ENCODE peak calls at places on chromosomes 13 and 19, in eight cellular contexts. One of them, this sample, is unnamed.

GRCh38 chr13:51113969-51114368 is 2.9 kb upstream of the C13orf42 start:
- DNase-seq in right atrium auricular region: no peak
- DNase-seq in GM23248: no peak
- DNase-seq in heart left ventricle: no peak
- DNase-seq in iPS DF 6.9: no peak
- DNase-seq in cardiac muscle cell: no peak
- DNase-seq in PC-3: no peak
- DNase-seq in ovary: no peak
- DNase-seq in this sample: no peak

GRCh38 chr19:39053276-39054090 is 21.1 kb upstream of the FBXO27 start:
- DNase-seq in right atrium auricular region: no peak
- DNase-seq in GM23248: no peak
- DNase-seq in heart left ventricle: no peak
- DNase-seq in iPS DF 6.9: no peak
- DNase-seq in cardiac muscle cell: no peak
- DNase-seq in PC-3: no peak
- DNase-seq in ovary: no peak
- DNase-seq in this sample: no peak

GRCh38 chr19:31135841-31136240 is 213.4 kb downstream of the TSHZ3 start:
- DNase-seq in right atrium auricular region: no peak
- DNase-seq in GM23248: peak; percentile 84
- DNase-seq in heart left ventricle: no peak
- DNase-seq in iPS DF 6.9: no peak
- DNase-seq in cardiac muscle cell: no peak
- DNase-seq in PC-3: peak; percentile 1
- DNase-seq in ovary: no peak
- DNase-seq in this sample: no peak

GRCh38 chr13:102788683-102789082 is 10.1 kb downstream of the POGLUT2 start:
- DNase-seq in right atrium auricular region: no peak
- DNase-seq in GM23248: no peak
- DNase-seq in heart left ventricle: no peak
- DNase-seq in iPS DF 6.9: no peak
- DNase-seq in cardiac muscle cell: no peak
- DNase-seq in PC-3: no peak
- DNase-seq in ovary: no peak
- DNase-seq in this sample: no peak

GRCh38 chr13:28258401-28258800 is 120.1 kb downstream of the PAN3 start:
- DNase-seq in right atrium auricular region: no peak
- DNase-seq in GM23248: no peak
- DNase-seq in heart left ventricle: no peak
- DNase-seq in iPS DF 6.9: no peak
- DNase-seq in cardiac muscle cell: no peak
- DNase-seq in PC-3: no peak
- DNase-seq in ovary: no peak
- DNase-seq in this sample: no peak

GRCh38 chr13:50129923-50130685 is 114.9 kb downstream of the KCNRG start:
- DNase-seq in right atrium auricular region: no peak
- DNase-seq in GM23248: peak; percentile 78
- DNase-seq in heart left ventricle: peak; percentile 52
- DNase-seq in iPS DF 6.9: no peak
- DNase-seq in cardiac muscle cell: peak; percentile 61
- DNase-seq in PC-3: peak; percentile 13
- DNase-seq in ovary: peak; percentile 28
- DNase-seq in this sample: no peak

GRCh38 chr13:59461411-59461810 is 702.3 kb downstream of the DIAPH3 start:
- DNase-seq in right atrium auricular region: no peak
- DNase-seq in GM23248: no peak
- DNase-seq in heart left ventricle: peak; percentile 25
- DNase-seq in iPS DF 6.9: no peak
- DNase-seq in cardiac muscle cell: no peak
- DNase-seq in PC-3: no peak
- DNase-seq in ovary: no peak
- DNase-seq in this sample: no peak

GRCh38 chr13:92775631-92776030 is 451.0 kb upstream of the GPC6 start:
- DNase-seq in right atrium auricular region: no peak
- DNase-seq in GM23248: no peak
- DNase-seq in heart left ventricle: no peak
- DNase-seq in iPS DF 6.9: no peak
- DNase-seq in cardiac muscle cell: no peak
- DNase-seq in PC-3: no peak
- DNase-seq in ovary: no peak
- DNase-seq in this sample: no peak

GRCh38 chr13:48859168-48860105 is 116.3 kb upstream of the FNDC3A start:
- DNase-seq in right atrium auricular region: no peak
- DNase-seq in GM23248: no peak
- DNase-seq in heart left ventricle: no peak
- DNase-seq in iPS DF 6.9: no peak
- DNase-seq in cardiac muscle cell: no peak
- DNase-seq in PC-3: no peak
- DNase-seq in ovary: no peak
- DNase-seq in this sample: no peak

GRCh38 chr19:44796701-44797115 is 12.2 kb upstream of the BCAM start:
- DNase-seq in right atrium auricular region: no peak
- DNase-seq in GM23248: no peak
- DNase-seq in heart left ventricle: peak; percentile 79
- DNase-seq in iPS DF 6.9: no peak
- DNase-seq in cardiac muscle cell: peak; percentile 51
- DNase-seq in PC-3: peak; percentile 73
- DNase-seq in ovary: no peak
- DNase-seq in this sample: no peak
- H3K4me3 ChIP-seq in right atrium auricular region: no peak overlapping the region
- H3K4me3 ChIP-seq in GM23248: no peak overlapping the region
- H3K4me3 ChIP-seq in heart left ventricle: no peak overlapping the region
- H3K4me3 ChIP-seq in iPS DF 6.9: no peak overlapping the region
- H3K4me3 ChIP-seq in cardiac muscle cell: no peak overlapping the region
- H3K4me3 ChIP-seq in PC-3: no peak overlapping the region
- H3K4me3 ChIP-seq in ovary: no peak overlapping the region
- H3K4me3 ChIP-seq in this sample: no peak overlapping the region

DNA sequence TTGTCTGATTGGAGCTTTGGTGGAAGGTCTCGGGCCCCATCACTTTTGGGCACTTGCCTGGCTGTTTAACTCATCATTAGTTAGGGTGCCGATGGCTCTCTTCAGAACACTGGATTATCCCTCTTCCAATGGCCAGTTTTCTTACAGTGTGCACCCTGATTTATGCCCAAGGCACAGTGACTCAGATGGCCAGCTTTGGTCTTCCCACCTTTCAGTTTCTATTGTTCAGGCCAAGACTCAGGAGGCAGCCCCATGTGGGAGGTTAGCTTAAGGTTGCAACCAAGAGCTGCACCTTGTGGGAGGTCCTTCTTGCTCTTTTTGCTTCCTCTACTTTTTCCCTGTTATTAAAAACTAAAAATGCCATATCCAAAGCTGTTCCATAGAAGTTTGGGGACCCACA is 121.0 kb upstream of the ZNF91 start:
- DNase-seq in right atrium auricular region: no peak
- DNase-seq in GM23248: no peak
- DNase-seq in heart left ventricle: no peak
- DNase-seq in iPS DF 6.9: no peak
- DNase-seq in cardiac muscle cell: no peak
- DNase-seq in PC-3: no peak
- DNase-seq in ovary: no peak
- DNase-seq in this sample: no peak
- H3K9me3 ChIP-seq in right atrium auricular region: no peaks in the 10 kb centered on the region
- H3K9me3 ChIP-seq in GM23248: no peaks in the 10 kb centered on the region
- H3K9me3 ChIP-seq in heart left ventricle: no peaks in the 10 kb centered on the region
- H3K9me3 ChIP-seq in iPS DF 6.9: no peaks in the 10 kb centered on the region
- H3K9me3 ChIP-seq in cardiac muscle cell: no peaks in the 10 kb centered on the region
- H3K9me3 ChIP-seq in PC-3: no peaks in the 10 kb centered on the region
- H3K9me3 ChIP-seq in ovary: peaks cover 6% of the 10 kb centered on the region
- H3K9me3 ChIP-seq in this sample: peaks cover 25% of the 10 kb centered on the region

DNA sequence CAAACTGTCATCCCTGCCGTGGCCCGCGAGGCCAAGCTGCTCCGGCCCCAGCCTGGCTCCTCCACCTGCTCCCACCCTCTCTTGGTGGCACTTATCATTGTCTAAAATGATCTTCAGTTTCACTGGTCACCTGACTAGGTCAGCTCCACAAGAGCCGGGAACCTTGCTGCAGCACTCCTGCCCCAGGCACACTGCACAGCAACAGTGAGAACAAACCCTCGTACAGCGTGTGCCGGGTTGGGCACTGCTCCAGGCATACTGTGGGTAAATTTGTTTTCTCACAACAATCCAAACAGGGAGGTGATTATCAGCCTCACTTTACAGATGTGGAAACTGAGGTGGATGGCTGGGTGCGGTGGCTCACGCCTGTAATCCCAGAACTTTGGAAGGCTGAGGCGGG is 8.9 kb downstream of the DEDD2 start:
- DNase-seq in right atrium auricular region: no peak
- DNase-seq in GM23248: no peak
- DNase-seq in heart left ventricle: no peak
- DNase-seq in iPS DF 6.9: no peak
- DNase-seq in cardiac muscle cell: no peak
- DNase-seq in PC-3: no peak
- DNase-seq in ovary: no peak
- DNase-seq in this sample: no peak
- H3K27ac ChIP-seq in right atrium auricular region: no peak overlapping the region
- H3K27ac ChIP-seq in GM23248: peak overlapping the region; percentile 60
- H3K27ac ChIP-seq in heart left ventricle: no peak overlapping the region
- H3K27ac ChIP-seq in iPS DF 6.9: no peak overlapping the region
- H3K27ac ChIP-seq in cardiac muscle cell: no peak overlapping the region
- H3K27ac ChIP-seq in PC-3: peak overlapping the region; percentile 95
- H3K27ac ChIP-seq in ovary: no peak overlapping the region
- H3K27ac ChIP-seq in this sample: no peak overlapping the region

DNA sequence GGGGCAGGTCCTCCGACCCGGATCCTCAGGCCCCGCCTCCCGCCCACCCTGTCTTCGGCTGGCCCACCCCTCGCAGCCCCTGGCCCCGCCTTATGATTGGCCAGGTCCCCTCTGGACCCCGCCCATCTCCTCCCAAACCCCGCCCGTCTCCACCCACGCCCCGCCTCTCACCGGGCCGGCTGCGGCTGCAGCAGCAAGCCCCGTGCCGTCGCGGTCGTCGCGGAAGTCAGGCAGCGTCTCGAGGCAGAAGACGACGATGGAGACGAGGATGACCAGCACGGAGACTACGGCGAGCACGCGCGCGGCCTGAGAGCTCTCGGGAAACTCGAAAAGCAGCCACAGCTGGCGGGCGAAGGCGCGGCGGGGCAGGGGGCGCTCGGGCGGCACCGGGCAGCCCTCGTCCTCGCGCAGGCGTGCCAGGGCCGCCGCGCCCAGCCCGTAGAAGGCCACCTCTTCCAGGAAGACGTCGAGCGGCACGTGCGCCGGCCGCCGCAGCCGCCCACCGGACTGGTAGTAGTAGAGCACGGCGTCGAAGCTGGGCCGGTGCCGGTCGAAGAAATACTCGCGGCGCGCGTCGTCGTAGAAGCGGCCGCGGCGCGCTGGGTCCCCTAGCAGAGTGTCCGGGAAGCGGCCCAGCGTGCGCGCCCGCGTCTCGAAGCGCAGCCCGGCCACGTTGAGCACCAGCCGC is 495 bp downstream of the KCNA7 start:
- DNase-seq in right atrium auricular region: no peak
- DNase-seq in GM23248: peak; percentile 45
- DNase-seq in heart left ventricle: no peak
- DNase-seq in iPS DF 6.9: no peak
- DNase-seq in cardiac muscle cell: no peak
- DNase-seq in PC-3: no peak
- DNase-seq in ovary: no peak
- DNase-seq in this sample: no peak
- H3K4me3 ChIP-seq in right atrium auricular region: no peak overlapping the region
- H3K4me3 ChIP-seq in GM23248: peak overlapping the region; percentile 22
- H3K4me3 ChIP-seq in heart left ventricle: no peak overlapping the region
- H3K4me3 ChIP-seq in iPS DF 6.9: peak overlapping the region; percentile 3
- H3K4me3 ChIP-seq in cardiac muscle cell: peak overlapping the region; percentile 8
- H3K4me3 ChIP-seq in PC-3: no peak overlapping the region
- H3K4me3 ChIP-seq in ovary: no peak overlapping the region
- H3K4me3 ChIP-seq in this sample: no peak overlapping the region

DNA sequence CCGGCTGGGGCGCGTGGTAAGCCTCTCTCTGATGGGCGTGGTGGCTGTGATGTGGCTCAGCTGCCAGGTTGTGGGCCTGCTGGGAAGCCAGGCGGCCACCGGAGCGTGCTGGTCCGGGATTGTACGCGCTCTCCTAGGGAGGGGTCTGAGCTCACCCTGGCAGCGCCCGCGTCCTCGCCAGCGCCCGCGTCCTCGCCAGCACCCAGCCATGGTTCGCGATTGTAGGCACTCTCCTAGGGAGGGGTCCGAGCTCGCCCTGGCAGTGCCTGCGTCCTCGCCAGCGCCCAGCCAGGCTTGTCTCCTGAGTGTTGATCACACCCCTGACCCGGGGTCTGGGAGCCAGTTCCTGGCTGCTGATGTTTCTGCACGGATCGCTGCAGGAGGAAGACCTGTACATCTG is 13.8 kb downstream of the ADAT3 start:
- DNase-seq in right atrium auricular region: no peak
- DNase-seq in GM23248: no peak
- DNase-seq in heart left ventricle: no peak
- DNase-seq in iPS DF 6.9: no peak
- DNase-seq in cardiac muscle cell: no peak
- DNase-seq in PC-3: no peak
- DNase-seq in ovary: no peak
- DNase-seq in this sample: no peak
- H3K9me3 ChIP-seq in right atrium auricular region: no peaks in the 10 kb centered on the region
- H3K9me3 ChIP-seq in GM23248: no peaks in the 10 kb centered on the region
- H3K9me3 ChIP-seq in heart left ventricle: no peaks in the 10 kb centered on the region
- H3K9me3 ChIP-seq in iPS DF 6.9: no peaks in the 10 kb centered on the region
- H3K9me3 ChIP-seq in cardiac muscle cell: no peaks in the 10 kb centered on the region
- H3K9me3 ChIP-seq in PC-3: no peaks in the 10 kb centered on the region
- H3K9me3 ChIP-seq in ovary: no peaks in the 10 kb centered on the region
- H3K9me3 ChIP-seq in this sample: peaks cover 11% of the 10 kb centered on the region

GRCh38 chr19:47066376-47067214 is 18.2 kb upstream of the TMEM160 start:
- DNase-seq in right atrium auricular region: no peak
- DNase-seq in GM23248: no peak
- DNase-seq in heart left ventricle: no peak
- DNase-seq in iPS DF 6.9: no peak
- DNase-seq in cardiac muscle cell: no peak
- DNase-seq in PC-3: no peak
- DNase-seq in ovary: no peak
- DNase-seq in this sample: no peak

GRCh38 chr19:47069795-47070194 is 21.4 kb upstream of the TMEM160 start:
- DNase-seq in right atrium auricular region: no peak
- DNase-seq in GM23248: no peak
- DNase-seq in heart left ventricle: no peak
- DNase-seq in iPS DF 6.9: no peak
- DNase-seq in cardiac muscle cell: no peak
- DNase-seq in PC-3: no peak
- DNase-seq in ovary: no peak
- DNase-seq in this sample: no peak

GRCh38 chr19:47067215-47067847 is 18.9 kb upstream of the TMEM160 start:
- DNase-seq in right atrium auricular region: no peak
- DNase-seq in GM23248: no peak
- DNase-seq in heart left ventricle: no peak
- DNase-seq in iPS DF 6.9: no peak
- DNase-seq in cardiac muscle cell: no peak
- DNase-seq in PC-3: no peak
- DNase-seq in ovary: no peak
- DNase-seq in this sample: no peak

GRCh38 chr19:47068876-47069406 is 20.5 kb upstream of the TMEM160 start:
- DNase-seq in right atrium auricular region: no peak
- DNase-seq in GM23248: no peak
- DNase-seq in heart left ventricle: no peak
- DNase-seq in iPS DF 6.9: no peak
- DNase-seq in cardiac muscle cell: no peak
- DNase-seq in PC-3: no peak
- DNase-seq in ovary: no peak
- DNase-seq in this sample: no peak

DNA sequence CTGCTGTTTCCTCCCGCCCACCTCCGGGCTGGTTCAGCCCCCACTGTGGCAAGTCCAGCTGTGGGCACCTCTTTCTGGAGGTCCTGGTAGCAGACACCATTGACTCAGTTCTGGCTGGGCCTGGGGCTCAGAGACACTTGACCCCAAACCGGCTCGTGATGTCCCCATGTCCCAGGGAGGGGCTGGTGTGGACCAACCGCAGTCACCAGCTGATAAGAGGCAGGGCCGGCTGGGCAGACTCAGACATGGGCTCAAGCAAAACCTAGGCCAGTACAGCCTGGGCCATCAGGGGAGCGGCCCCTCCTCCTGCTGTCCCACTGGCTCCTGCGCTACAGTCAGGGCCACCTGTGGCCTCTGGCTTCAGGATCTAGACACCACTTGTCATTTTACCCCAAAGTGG is 19.8 kb upstream of the TMEM160 start:
- DNase-seq in right atrium auricular region: no peak
- DNase-seq in GM23248: no peak
- DNase-seq in heart left ventricle: no peak
- DNase-seq in iPS DF 6.9: no peak
- DNase-seq in cardiac muscle cell: no peak
- DNase-seq in PC-3: no peak
- DNase-seq in ovary: no peak
- DNase-seq in this sample: no peak
- H3K27ac ChIP-seq in right atrium auricular region: no peak overlapping the region
- H3K27ac ChIP-seq in GM23248: no peak overlapping the region
- H3K27ac ChIP-seq in heart left ventricle: no peak overlapping the region
- H3K27ac ChIP-seq in iPS DF 6.9: no peak overlapping the region
- H3K27ac ChIP-seq in cardiac muscle cell: no peak overlapping the region
- H3K27ac ChIP-seq in PC-3: no peak overlapping the region
- H3K27ac ChIP-seq in ovary: no peak overlapping the region
- H3K27ac ChIP-seq in this sample: no peak overlapping the region